ENCODE peak calls at places on chromosome 9, in six cellular contexts. W is HepG2, R is HCT116, V is GM12878, A is K562, G is SK-N-SH. C is an unnamed sample.

GRCh38 chr9:33285502-33285901 is 4.8 kb upstream of the NFX1 start:
- DNase-seq in R (no peak), V (no peak), G (no peak), A (no peak), W (no peak), C (no peak)

GRCh38 chr9:128946945-128947422 is 419 bp downstream of the DOLK start:
- DNase-seq in W (no peak), G (no peak), V (no peak), R (no peak), A (no peak), C (no peak)

GRCh38 chr9:36625006-36625600 is 52.4 kb downstream of the MELK start:
- DNase-seq in R (peak), V (no peak), W (no peak), G (no peak), A (no peak), C (no peak)

GRCh38 chr9:109483771-109484442 is 14.2 kb downstream of the PTPN3 start:
- DNase-seq in A (no peak), W (no peak), V (no peak), R (no peak), G (no peak), C (no peak)

GRCh38 chr9:127676636-127677035 is 30.2 kb upstream of the CFAP157 start:
- DNase-seq in R (no peak), W (no peak), G (no peak), A (no peak), V (no peak), C (no peak)

GRCh38 chr9:132412089-132412488 is 2.1 kb downstream of the CFAP77 start:
- DNase-seq in R (peak), A (peak), G (peak), W (peak), V (no peak), C (no peak)

GRCh38 chr9:110029422-110029814 is 178.5 kb downstream of the C9orf152 start:
- DNase-seq in W (peak), G (no peak), V (no peak), R (no peak), A (no peak), C (no peak)

GRCh38 chr9:63859475-63860215 is 1425.4 kb downstream of the FOXD4L5 start:
- DNase-seq in W (peak), V (no peak), G (peak), A (peak), R (peak), C (no peak)

DNA sequence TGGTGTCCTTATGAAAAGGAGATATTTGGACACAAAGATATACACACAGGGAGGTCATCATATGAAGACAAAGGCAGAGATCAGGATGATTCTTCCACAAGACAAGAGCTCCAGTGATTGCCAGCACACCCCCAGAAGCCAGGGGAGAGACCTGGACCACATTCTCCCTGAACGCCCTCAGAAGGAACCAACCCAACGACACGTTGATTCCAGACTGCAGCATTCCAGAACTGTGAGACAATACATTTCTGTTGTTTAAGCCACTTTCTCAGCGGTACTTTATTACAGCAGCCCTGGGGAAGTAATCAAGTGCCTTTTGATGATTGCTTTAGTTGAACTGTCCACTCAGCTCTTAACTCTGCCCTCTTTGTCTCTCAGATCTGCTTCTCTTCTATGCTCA is 285.5 kb upstream of the SMARCA2 start:
- DNase-seq in V (no peak), G (no peak), R (no peak), W (no peak), A (no peak), C (no peak)
- TF ChIP-seq SIN3A in V (no peak), G (no peak), R (no peak), W (no peak), A (no peak), C (no peak)

DNA sequence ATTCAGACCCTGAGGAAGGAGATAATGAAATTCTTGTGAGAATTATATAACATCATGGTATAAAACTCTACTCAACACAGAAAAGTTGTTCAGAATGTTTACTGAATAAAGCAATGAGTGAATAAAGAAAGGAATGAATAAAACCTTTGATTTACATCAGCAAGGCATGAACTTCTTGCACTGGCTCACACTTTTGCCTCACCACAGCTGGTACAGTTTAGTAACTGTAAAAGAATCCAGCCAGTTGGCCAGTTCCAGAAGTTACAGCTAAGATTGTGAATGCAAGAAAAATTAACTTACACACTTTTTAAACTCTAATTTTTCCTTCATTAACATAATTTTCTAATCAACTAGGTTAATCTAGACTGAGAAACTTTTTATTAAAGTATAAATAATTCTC is 490.9 kb downstream of the NFIB start:
- DNase-seq in V (no peak), W (no peak), G (no peak), R (no peak), A (no peak), C (no peak)
- TF ChIP-seq SIN3A in V (no peak), W (no peak), G (no peak), R (no peak), A (no peak), C (no peak)

DNA sequence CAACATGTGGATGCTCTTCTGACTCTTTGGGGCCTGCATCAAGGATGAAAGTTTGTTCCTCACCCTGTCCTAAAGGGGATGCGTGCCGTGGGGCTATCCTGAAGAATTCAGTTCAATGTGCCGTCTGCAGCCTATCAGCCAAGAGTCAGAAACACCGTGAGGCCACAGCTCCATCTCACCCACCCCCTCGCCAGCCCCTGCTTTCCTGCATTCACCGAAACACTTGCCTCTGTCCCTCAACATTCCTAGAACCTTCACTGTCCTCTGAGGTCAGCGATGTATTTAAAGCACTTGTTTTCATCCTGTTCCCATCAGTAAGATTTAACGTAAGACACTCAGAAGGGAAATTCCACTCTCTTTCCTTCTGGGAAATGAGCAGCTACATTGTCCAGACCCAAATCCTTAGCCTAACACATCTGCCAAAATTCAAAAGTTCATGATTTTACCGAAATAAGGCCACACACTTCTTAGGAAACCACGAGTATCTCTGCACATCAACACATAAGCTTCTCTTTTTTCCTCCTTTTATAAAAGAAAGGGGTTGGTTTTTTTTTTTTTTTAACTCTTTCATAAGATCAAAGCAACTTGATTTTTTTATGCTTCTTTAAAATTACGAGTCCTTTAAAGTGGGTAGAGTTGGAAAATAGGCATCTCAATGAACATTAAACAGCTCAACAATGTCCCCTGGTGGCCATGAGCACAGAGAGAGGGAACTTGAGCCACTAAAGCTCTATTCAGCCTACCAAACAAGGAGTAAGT is 100.7 kb downstream of the SUSD1 start:
- DNase-seq in V (peak), R (peak), W (peak), A (peak), G (peak), C (peak)
- TF ChIP-seq SIN3A in V (no peak), R (no peak), W (no peak), A (no peak), G (no peak), C (no peak)

GRCh38 chr9:82090041-82090440 is 101.5 kb downstream of the SPATA31D1 start:
- DNase-seq in A (no peak), V (no peak), G (no peak), R (no peak), W (no peak), C (no peak)
- TF ChIP-seq SIN3A in A (no peak), V (no peak), G (no peak), R (no peak), W (no peak), C (no peak)

GRCh38 chr9:34652608-34653007 is 623 bp downstream of the IL11RA start:
- DNase-seq in V (no peak), A (no peak), R (no peak), W (no peak), G (no peak), C (no peak)

GRCh38 chr9:34650816-34651215 is 1.2 kb upstream of the IL11RA start:
- DNase-seq in R (no peak), V (no peak), G (peak), W (no peak), A (no peak), C (no peak)

GRCh38 chr9:34653131-34653530 is 1.1 kb downstream of the IL11RA start:
- DNase-seq in V (no peak), A (no peak), R (no peak), G (peak), W (no peak), C (no peak)

GRCh38 chr9:34651286-34651685 is 699 bp upstream of the IL11RA start:
- DNase-seq in W (no peak), R (no peak), G (no peak), V (no peak), A (no peak), C (no peak)

DNA sequence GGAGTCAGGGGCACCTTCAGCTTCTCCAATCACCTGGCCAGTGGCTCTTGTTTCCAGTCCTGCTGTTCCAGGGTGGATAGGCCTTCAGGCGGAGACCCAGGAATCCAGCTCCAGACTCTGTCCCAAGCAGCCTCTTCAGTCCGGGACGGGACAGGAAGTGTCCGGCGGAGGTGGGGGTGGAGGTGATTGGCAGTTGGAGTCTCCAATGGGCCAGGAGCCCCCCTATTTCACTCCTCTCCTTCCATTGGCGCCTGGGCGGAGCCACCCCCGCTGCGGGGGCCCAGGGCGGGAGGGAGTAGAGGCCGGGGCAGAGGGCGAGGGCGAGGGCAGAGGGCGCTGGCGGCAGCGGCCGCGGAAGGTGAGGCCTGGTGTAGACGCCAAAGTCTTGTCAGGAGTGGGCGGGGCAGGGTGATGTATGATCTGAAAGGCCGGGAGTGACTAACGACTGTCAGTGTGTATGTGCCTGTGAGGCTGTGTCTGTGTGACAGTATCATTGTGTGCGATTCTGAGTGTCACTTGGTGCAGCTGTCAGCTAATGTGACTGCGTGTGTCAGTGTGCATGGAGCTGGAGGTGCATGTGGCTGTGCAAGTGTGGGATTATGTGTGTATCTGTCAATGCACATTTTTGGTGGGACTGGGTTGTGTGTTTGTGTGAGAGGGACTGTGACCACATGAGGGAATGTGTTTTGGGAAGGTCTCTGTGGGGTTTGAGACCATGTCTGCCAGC is at the start of gene IL11RA:
- DNase-seq in A (peak), R (peak), W (peak), V (no peak), G (no peak), C (peak)
- TF ChIP-seq SIN3A in A (peak), R (no peak), W (peak), V (no peak), G (no peak), C (peak)

GRCh38 chr9:70156729-70157128 is 102.0 kb upstream of the SMC5 start:
- DNase-seq in W (no peak), R (no peak), V (no peak), A (no peak), G (no peak), C (no peak)
- TF ChIP-seq SIN3A in W (no peak), R (no peak), V (no peak), A (no peak), G (no peak), C (no peak)